ENCODE peak calls at places on chromosomes 3 and 15, in nine cellular contexts. One of them, this sample, is unnamed.
A peak's percentile ranks its signal among the peaks of the same experiment; 100 is the strongest.

GRCh38 chr3:67083277-67083676 is 85.2 kb downstream of the KBTBD8 start:
- DNase-seq in CD8-positive, alpha-beta T cell: no peak
- DNase-seq in IMR-90: peak; percentile 62
- DNase-seq in heart left ventricle: no peak
- DNase-seq in HCT116: no peak
- DNase-seq in breast epithelium: no peak
- DNase-seq in GM10248: no peak
- DNase-seq in GM23338: no peak
- DNase-seq in right atrium auricular region: no peak
- DNase-seq in this sample: no peak

GRCh38 chr15:66600240-66600627 is 34.4 kb upstream of the LCTL start:
- DNase-seq in right atrium auricular region: no peak
- DNase-seq in HCT116: no peak
- DNase-seq in IMR-90: no peak
- DNase-seq in breast epithelium: no peak
- DNase-seq in CD8-positive, alpha-beta T cell: no peak
- DNase-seq in heart left ventricle: no peak
- DNase-seq in GM23338: no peak
- DNase-seq in GM10248: no peak
- DNase-seq in this sample: no peak

GRCh38 chr3:89246326-89246725 is 138.9 kb downstream of the EPHA3 start:
- DNase-seq in GM23338: peak; percentile 88
- DNase-seq in IMR-90: no peak
- DNase-seq in GM10248: no peak
- DNase-seq in breast epithelium: no peak
- DNase-seq in right atrium auricular region: no peak
- DNase-seq in HCT116: no peak
- DNase-seq in CD8-positive, alpha-beta T cell: no peak
- DNase-seq in heart left ventricle: no peak
- DNase-seq in this sample: no peak

GRCh38 chr15:77631790-77632551 is 741 bp downstream of the LINGO1 start:
- DNase-seq in IMR-90: no peak
- DNase-seq in right atrium auricular region: no peak
- DNase-seq in heart left ventricle: no peak
- DNase-seq in HCT116: no peak
- DNase-seq in GM23338: peak; percentile 80
- DNase-seq in GM10248: no peak
- DNase-seq in CD8-positive, alpha-beta T cell: no peak
- DNase-seq in breast epithelium: no peak
- DNase-seq in this sample: no peak

GRCh38 chr3:187979543-187979942 is 174.4 kb upstream of the LPP start:
- DNase-seq in GM23338: no peak
- DNase-seq in CD8-positive, alpha-beta T cell: no peak
- DNase-seq in HCT116: no peak
- DNase-seq in GM10248: no peak
- DNase-seq in heart left ventricle: no peak
- DNase-seq in right atrium auricular region: no peak
- DNase-seq in IMR-90: no peak
- DNase-seq in breast epithelium: no peak
- DNase-seq in this sample: no peak

GRCh38 chr3:142501004-142501926 is 53.4 kb upstream of the XRN1 start:
- DNase-seq in GM10248: no peak
- DNase-seq in IMR-90: peak; percentile 89
- DNase-seq in breast epithelium: no peak
- DNase-seq in heart left ventricle: no peak
- DNase-seq in HCT116: no peak
- DNase-seq in right atrium auricular region: no peak
- DNase-seq in GM23338: no peak
- DNase-seq in CD8-positive, alpha-beta T cell: no peak
- DNase-seq in this sample: no peak

GRCh38 chr3:179046497-179047353 is 24.9 kb downstream of the ZMAT3 start:
- DNase-seq in IMR-90: peak; percentile 8
- DNase-seq in CD8-positive, alpha-beta T cell: no peak
- DNase-seq in GM23338: no peak
- DNase-seq in HCT116: no peak
- DNase-seq in breast epithelium: no peak
- DNase-seq in heart left ventricle: no peak
- DNase-seq in GM10248: peak; percentile 47
- DNase-seq in right atrium auricular region: no peak
- DNase-seq in this sample: no peak

GRCh38 chr15:58065011-58065444 is 483 bp downstream of the ALDH1A2 start:
- DNase-seq in heart left ventricle: peak; percentile 34
- DNase-seq in HCT116: no peak
- DNase-seq in breast epithelium: peak; percentile 50
- DNase-seq in GM23338: peak; percentile 59
- DNase-seq in IMR-90: no peak
- DNase-seq in right atrium auricular region: no peak
- DNase-seq in CD8-positive, alpha-beta T cell: no peak
- DNase-seq in GM10248: peak; percentile 6
- DNase-seq in this sample: no peak

GRCh38 chr15:93168913-93169312 is 79.9 kb upstream of the RGMA start:
- DNase-seq in GM23338: no peak
- DNase-seq in HCT116: no peak
- DNase-seq in CD8-positive, alpha-beta T cell: no peak
- DNase-seq in breast epithelium: no peak
- DNase-seq in GM10248: no peak
- DNase-seq in IMR-90: no peak
- DNase-seq in heart left ventricle: no peak
- DNase-seq in right atrium auricular region: no peak
- DNase-seq in this sample: no peak

GRCh38 chr3:16090013-16090412 is 84.5 kb upstream of the GALNT15 start:
- DNase-seq in CD8-positive, alpha-beta T cell: no peak
- DNase-seq in right atrium auricular region: no peak
- DNase-seq in breast epithelium: no peak
- DNase-seq in heart left ventricle: no peak
- DNase-seq in GM10248: no peak
- DNase-seq in GM23338: no peak
- DNase-seq in HCT116: no peak
- DNase-seq in IMR-90: peak; percentile 99
- DNase-seq in this sample: no peak

GRCh38 chr15:31032959-31033358 is 41.5 kb upstream of the MTMR10 start:
- DNase-seq in GM10248: no peak
- DNase-seq in HCT116: no peak
- DNase-seq in heart left ventricle: no peak
- DNase-seq in CD8-positive, alpha-beta T cell: no peak
- DNase-seq in IMR-90: peak; percentile 76
- DNase-seq in breast epithelium: no peak
- DNase-seq in right atrium auricular region: no peak
- DNase-seq in GM23338: no peak
- DNase-seq in this sample: no peak

GRCh38 chr3:7346364-7346763 is 485.4 kb downstream of the GRM7 start:
- DNase-seq in heart left ventricle: no peak
- DNase-seq in IMR-90: no peak
- DNase-seq in GM23338: no peak
- DNase-seq in HCT116: no peak
- DNase-seq in breast epithelium: no peak
- DNase-seq in GM10248: no peak
- DNase-seq in CD8-positive, alpha-beta T cell: no peak
- DNase-seq in right atrium auricular region: no peak
- DNase-seq in this sample: no peak

GRCh38 chr3:59572106-59572505 is 522.3 kb upstream of the CFAP20DC start:
- DNase-seq in breast epithelium: no peak
- DNase-seq in right atrium auricular region: no peak
- DNase-seq in GM23338: no peak
- DNase-seq in HCT116: no peak
- DNase-seq in GM10248: no peak
- DNase-seq in IMR-90: peak; percentile 34
- DNase-seq in heart left ventricle: no peak
- DNase-seq in CD8-positive, alpha-beta T cell: no peak
- DNase-seq in this sample: no peak

GRCh38 chr15:85496551-85497545 is 116.4 kb downstream of the AKAP13 start:
- DNase-seq in GM10248: no peak
- DNase-seq in CD8-positive, alpha-beta T cell: no peak
- DNase-seq in breast epithelium: no peak
- DNase-seq in right atrium auricular region: no peak
- DNase-seq in HCT116: no peak
- DNase-seq in heart left ventricle: no peak
- DNase-seq in GM23338: no peak
- DNase-seq in IMR-90: no peak
- DNase-seq in this sample: no peak

GRCh38 chr15:96323250-96324162 is 7.0 kb upstream of the NR2F2 start:
- DNase-seq in right atrium auricular region: no peak
- DNase-seq in breast epithelium: no peak
- DNase-seq in heart left ventricle: no peak
- DNase-seq in GM10248: no peak
- DNase-seq in IMR-90: no peak
- DNase-seq in HCT116: no peak
- DNase-seq in GM23338: peak; percentile 41
- DNase-seq in CD8-positive, alpha-beta T cell: no peak
- DNase-seq in this sample: no peak

GRCh38 chr15:32838338-32838737 is 120.5 kb downstream of the GREM1 start:
- DNase-seq in breast epithelium: no peak
- DNase-seq in right atrium auricular region: no peak
- DNase-seq in IMR-90: no peak
- DNase-seq in GM23338: no peak
- DNase-seq in HCT116: no peak
- DNase-seq in heart left ventricle: no peak
- DNase-seq in GM10248: no peak
- DNase-seq in CD8-positive, alpha-beta T cell: no peak
- DNase-seq in this sample: no peak

GRCh38 chr3:194275231-194275671 is 75.9 kb downstream of the CPN2 start:
- DNase-seq in heart left ventricle: peak; percentile 15
- DNase-seq in breast epithelium: no peak
- DNase-seq in GM10248: peak; percentile 23
- DNase-seq in GM23338: no peak
- DNase-seq in CD8-positive, alpha-beta T cell: no peak
- DNase-seq in IMR-90: no peak
- DNase-seq in right atrium auricular region: peak; percentile 59
- DNase-seq in HCT116: no peak
- DNase-seq in this sample: no peak

GRCh38 chr3:80232760-80233159 is 465.0 kb upstream of the ROBO1 start:
- DNase-seq in GM10248: no peak
- DNase-seq in breast epithelium: no peak
- DNase-seq in CD8-positive, alpha-beta T cell: no peak
- DNase-seq in right atrium auricular region: no peak
- DNase-seq in heart left ventricle: no peak
- DNase-seq in IMR-90: peak; percentile 91
- DNase-seq in GM23338: peak; percentile 6
- DNase-seq in HCT116: no peak
- DNase-seq in this sample: no peak

GRCh38 chr3:186452517-186452916 is 90.5 kb upstream of the DGKG start:
- DNase-seq in IMR-90: peak; percentile 80
- DNase-seq in CD8-positive, alpha-beta T cell: no peak
- DNase-seq in breast epithelium: no peak
- DNase-seq in HCT116: peak; percentile 21
- DNase-seq in GM23338: no peak
- DNase-seq in right atrium auricular region: no peak
- DNase-seq in heart left ventricle: no peak
- DNase-seq in GM10248: no peak
- DNase-seq in this sample: peak; percentile 71

GRCh38 chr3:134904333-134904771 is 109.3 kb downstream of the EPHB1 start:
- DNase-seq in GM23338: no peak
- DNase-seq in HCT116: no peak
- DNase-seq in breast epithelium: no peak
- DNase-seq in right atrium auricular region: no peak
- DNase-seq in CD8-positive, alpha-beta T cell: no peak
- DNase-seq in GM10248: peak; percentile 79
- DNase-seq in heart left ventricle: no peak
- DNase-seq in IMR-90: no peak
- DNase-seq in this sample: no peak

GRCh38 chr3:133933097-133934024 is 37.7 kb upstream of the RAB6B start:
- DNase-seq in heart left ventricle: no peak
- DNase-seq in GM23338: no peak
- DNase-seq in IMR-90: no peak
- DNase-seq in CD8-positive, alpha-beta T cell: no peak
- DNase-seq in right atrium auricular region: peak; percentile 49
- DNase-seq in breast epithelium: no peak
- DNase-seq in GM10248: no peak
- DNase-seq in HCT116: no peak
- DNase-seq in this sample: peak; percentile 74

GRCh38 chr15:57596978-57597377 is 5.3 kb downstream of the MYZAP start:
- DNase-seq in GM23338: no peak
- DNase-seq in GM10248: no peak
- DNase-seq in IMR-90: no peak
- DNase-seq in breast epithelium: no peak
- DNase-seq in HCT116: no peak
- DNase-seq in heart left ventricle: no peak
- DNase-seq in right atrium auricular region: no peak
- DNase-seq in CD8-positive, alpha-beta T cell: no peak
- DNase-seq in this sample: no peak

GRCh38 chr3:69925506-69925905 is 74.0 kb upstream of the SAMMSON start:
- DNase-seq in GM23338: no peak
- DNase-seq in GM10248: no peak
- DNase-seq in right atrium auricular region: no peak
- DNase-seq in heart left ventricle: no peak
- DNase-seq in CD8-positive, alpha-beta T cell: no peak
- DNase-seq in breast epithelium: no peak
- DNase-seq in HCT116: no peak
- DNase-seq in IMR-90: peak; percentile 68
- DNase-seq in this sample: no peak

GRCh38 chr3:182909318-182910040 is 70.9 kb downstream of the DCUN1D1 start:
- DNase-seq in GM23338: peak; percentile 63
- DNase-seq in HCT116: no peak
- DNase-seq in IMR-90: no peak
- DNase-seq in GM10248: no peak
- DNase-seq in right atrium auricular region: no peak
- DNase-seq in breast epithelium: no peak
- DNase-seq in heart left ventricle: no peak
- DNase-seq in CD8-positive, alpha-beta T cell: no peak
- DNase-seq in this sample: no peak
- TF ChIP-seq CTCF in GM23338: peak; percentile 79
- TF ChIP-seq CTCF in HCT116: peak; percentile 50
- TF ChIP-seq CTCF in IMR-90: peak; percentile 56
- TF ChIP-seq CTCF in GM10248: peak; percentile 12
- TF ChIP-seq CTCF in right atrium auricular region: peak; percentile 59
- TF ChIP-seq CTCF in breast epithelium: no peak
- TF ChIP-seq CTCF in heart left ventricle: peak; percentile 35
- TF ChIP-seq CTCF in CD8-positive, alpha-beta T cell: peak; percentile 70
- TF ChIP-seq CTCF in this sample: no peak

GRCh38 chr3:52173101-52173500 is 18.9 kb upstream of the POC1A start:
- DNase-seq in HCT116: no peak
- DNase-seq in heart left ventricle: no peak
- DNase-seq in breast epithelium: no peak
- DNase-seq in GM10248: no peak
- DNase-seq in CD8-positive, alpha-beta T cell: no peak
- DNase-seq in GM23338: no peak
- DNase-seq in IMR-90: no peak
- DNase-seq in right atrium auricular region: no peak
- DNase-seq in this sample: no peak
- TF ChIP-seq CTCF in HCT116: no peak
- TF ChIP-seq CTCF in heart left ventricle: no peak
- TF ChIP-seq CTCF in breast epithelium: no peak
- TF ChIP-seq CTCF in GM10248: no peak
- TF ChIP-seq CTCF in CD8-positive, alpha-beta T cell: no peak
- TF ChIP-seq CTCF in GM23338: no peak
- TF ChIP-seq CTCF in IMR-90: no peak
- TF ChIP-seq CTCF in right atrium auricular region: no peak
- TF ChIP-seq CTCF in this sample: no peak

GRCh38 chr3:112739252-112739945 is 98.5 kb upstream of the CCDC80 start:
- DNase-seq in heart left ventricle: no peak
- DNase-seq in right atrium auricular region: no peak
- DNase-seq in breast epithelium: no peak
- DNase-seq in HCT116: no peak
- DNase-seq in IMR-90: peak; percentile 50
- DNase-seq in GM10248: no peak
- DNase-seq in GM23338: no peak
- DNase-seq in CD8-positive, alpha-beta T cell: no peak
- DNase-seq in this sample: no peak
- TF ChIP-seq CTCF in heart left ventricle: no peak
- TF ChIP-seq CTCF in right atrium auricular region: no peak
- TF ChIP-seq CTCF in breast epithelium: no peak
- TF ChIP-seq CTCF in HCT116: no peak
- TF ChIP-seq CTCF in IMR-90: peak; percentile 6
- TF ChIP-seq CTCF in GM10248: no peak
- TF ChIP-seq CTCF in GM23338: no peak
- TF ChIP-seq CTCF in CD8-positive, alpha-beta T cell: no peak
- TF ChIP-seq CTCF in this sample: no peak

GRCh38 chr3:46705751-46706572 is 4.8 kb downstream of the TMIE start:
- DNase-seq in GM23338: no peak
- DNase-seq in right atrium auricular region: no peak
- DNase-seq in GM10248: no peak
- DNase-seq in HCT116: no peak
- DNase-seq in CD8-positive, alpha-beta T cell: no peak
- DNase-seq in heart left ventricle: peak; percentile 27
- DNase-seq in IMR-90: peak; percentile 59
- DNase-seq in breast epithelium: no peak
- DNase-seq in this sample: no peak
- TF ChIP-seq CTCF in GM23338: no peak
- TF ChIP-seq CTCF in right atrium auricular region: no peak
- TF ChIP-seq CTCF in GM10248: no peak
- TF ChIP-seq CTCF in HCT116: peak; percentile 7
- TF ChIP-seq CTCF in CD8-positive, alpha-beta T cell: no peak
- TF ChIP-seq CTCF in heart left ventricle: no peak
- TF ChIP-seq CTCF in IMR-90: peak; percentile 17
- TF ChIP-seq CTCF in breast epithelium: no peak
- TF ChIP-seq CTCF in this sample: no peak